ENCODE peak calls at places on chromosome 3, in nine cellular contexts. J is ovary, V is A549, F is HepG2, U is stomach, D is K562, K is tibial nerve, W is sigmoid colon, A is transverse colon. H is an unnamed sample.

GRCh38 chr3:192655040-192655439 is 72.3 kb downstream of the FGF12 start:
- DNase-seq in J (no peak), F (no peak), W (no peak), K (no peak), A (no peak), D (no peak), U (no peak), V (no peak), H (no peak)

GRCh38 chr3:168154101-168154500 is 58.4 kb upstream of the GOLIM4 start:
- DNase-seq in F (no peak), K (no peak), A (no peak), V (no peak), W (no peak), D (no peak), U (no peak), J (no peak), H (no peak)

GRCh38 chr3:122366379-122366749 is 16.7 kb downstream of the MIX23 start:
- DNase-seq in F (peak; percentile 67), V (no peak), K (no peak), U (no peak), D (no peak), W (no peak), A (no peak), J (no peak), H (no peak)

GRCh38 chr3:45054196-45054857 is 28.2 kb downstream of the CLEC3B start:
- DNase-seq in D (no peak), V (no peak), A (no peak), U (no peak), F (no peak), K (no peak), J (no peak), W (no peak), H (no peak)

GRCh38 chr3:58188921-58189451 is 21.8 kb downstream of the DNASE1L3 start:
- DNase-seq in V (no peak), K (no peak), A (no peak), U (no peak), W (no peak), D (no peak), J (no peak), F (peak; percentile 85), H (no peak)

GRCh38 chr3:66498718-66499611 is 1.9 kb downstream of the LRIG1 start:
- DNase-seq in A (no peak), V (no peak), U (no peak), W (peak; percentile 78), K (no peak), J (peak; percentile 32), D (no peak), F (no peak), H (no peak)

GRCh38 chr3:116000315-116000714 is 377.0 kb downstream of the GAP43 start:
- DNase-seq in W (peak; percentile 62), V (peak; percentile 39), J (no peak), A (no peak), U (no peak), D (peak; percentile 32), K (no peak), F (peak; percentile 20), H (no peak)

GRCh38 chr3:188137062-188137461 is 16.9 kb upstream of the LPP start:
- DNase-seq in W (no peak), F (no peak), A (no peak), K (no peak), V (no peak), J (no peak), U (no peak), D (no peak), H (no peak)

GRCh38 chr3:131655076-131655685 is 152.4 kb upstream of the MRPL3 start:
- DNase-seq in F (no peak), U (no peak), K (no peak), D (no peak), J (no peak), A (no peak), V (no peak), W (no peak), H (no peak)

GRCh38 chr3:102006812-102007485 is 157.6 kb downstream of the NFKBIZ start:
- DNase-seq in K (no peak), W (peak; percentile 74), A (peak; percentile 14), D (no peak), J (no peak), V (peak; percentile 11), F (no peak), U (no peak), H (no peak)

GRCh38 chr3:62718515-62719320 is 156.5 kb downstream of the CADPS start:
- DNase-seq in A (no peak), V (no peak), F (no peak), J (no peak), W (no peak), U (no peak), K (no peak), D (no peak), H (no peak)

GRCh38 chr3:97952280-97952679 is 20.0 kb downstream of the RIOX2 start:
- DNase-seq in W (peak; percentile 72), D (no peak), U (peak; percentile 32), F (no peak), A (peak; percentile 43), V (no peak), K (peak; percentile 23), J (no peak), H (peak; percentile 77)

GRCh38 chr3:133049491-133049890 is 11.3 kb downstream of the TMEM108 start:
- DNase-seq in V (no peak), U (no peak), A (no peak), J (no peak), F (no peak), D (no peak), W (no peak), K (no peak), H (no peak)

GRCh38 chr3:60189304-60189703 is 1061.9 kb downstream of the FHIT start:
- DNase-seq in A (no peak), K (no peak), V (no peak), D (no peak), W (no peak), U (no peak), J (no peak), F (no peak), H (no peak)

GRCh38 chr3:17025594-17026139 is 140.9 kb downstream of the PLCL2 start:
- DNase-seq in K (no peak), D (no peak), U (no peak), V (no peak), W (no peak), A (no peak), F (no peak), J (no peak), H (no peak)

GRCh38 chr3:73716418-73716817 is 91.7 kb upstream of the PDZRN3 start:
- DNase-seq in V (no peak), U (no peak), W (no peak), D (no peak), J (no peak), A (no peak), K (no peak), F (no peak), H (no peak)

GRCh38 chr3:98433764-98434163 is 29.2 kb upstream of the OR5K1 start:
- DNase-seq in V (no peak), F (no peak), J (no peak), U (no peak), D (no peak), W (no peak), K (no peak), A (no peak), H (no peak)

GRCh38 chr3:125107861-125108567 is 52.2 kb upstream of the HEG1 start:
- DNase-seq in D (no peak), V (no peak), A (no peak), K (no peak), W (no peak), U (no peak), J (no peak), F (no peak), H (no peak)
- TF ChIP-seq EP300 in D (no peak), V (no peak), A (no peak), K (no peak), W (no peak), U (no peak), J (no peak), F (no peak), H (no peak)

DNA sequence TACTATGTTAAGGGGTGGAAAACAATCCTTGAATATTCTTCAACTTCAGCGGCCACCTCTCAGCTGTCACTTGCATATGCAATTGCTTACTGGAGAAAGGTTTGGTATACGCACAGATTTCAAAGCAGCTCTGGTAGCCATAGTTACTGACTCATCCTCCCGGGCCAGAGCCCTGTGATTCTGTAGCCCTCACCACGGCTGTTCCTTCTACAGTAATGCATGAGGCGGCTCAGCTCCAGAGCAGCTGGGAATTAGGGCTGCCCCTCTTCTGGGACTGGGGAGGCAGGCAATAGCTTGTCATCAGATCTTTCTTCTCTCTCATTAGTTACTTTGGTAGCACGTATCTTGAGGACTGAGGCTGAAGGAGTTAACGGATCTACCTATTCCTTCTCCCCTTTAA is 54.9 kb downstream of the ETV5 start:
- DNase-seq in V (no peak), W (no peak), K (no peak), J (no peak), U (no peak), D (no peak), F (no peak), A (no peak), H (no peak)
- H3K4me3 ChIP-seq in V (no peak overlapping the region), W (no peak overlapping the region), K (no peak overlapping the region), J (no peak overlapping the region), U (no peak overlapping the region), D (no peak overlapping the region), F (no peak overlapping the region), A (no peak overlapping the region), H (no peak overlapping the region)

DNA sequence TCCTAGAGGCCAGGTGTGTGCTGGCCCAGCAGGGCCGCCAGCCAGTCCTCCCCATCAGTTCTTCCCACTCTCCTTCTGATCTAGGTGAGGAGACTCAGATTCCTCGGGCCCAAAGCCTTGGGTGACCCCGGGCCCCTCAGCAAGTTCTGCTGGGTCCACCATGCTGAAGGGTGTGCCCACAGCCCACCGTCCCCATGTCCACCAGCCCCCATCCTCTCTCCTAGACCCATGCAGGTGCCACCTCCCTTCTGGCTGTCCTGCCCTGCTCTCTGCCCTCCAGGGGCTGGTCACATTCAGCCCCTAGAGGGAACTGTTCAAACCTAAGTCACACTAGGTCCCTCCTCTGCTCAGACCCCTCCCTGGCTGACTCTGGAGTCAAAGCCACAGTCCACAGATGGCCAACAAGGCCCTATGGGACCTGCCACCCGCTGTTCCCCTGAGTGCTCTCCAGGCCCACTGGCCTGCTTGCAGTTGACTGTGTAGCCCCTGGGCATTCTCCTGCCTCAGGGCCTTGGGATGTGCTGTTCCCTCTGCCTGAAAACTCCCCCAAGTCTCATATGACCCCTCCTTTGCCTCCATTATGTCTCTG is 878 bp upstream of the TLR9 start:
- DNase-seq in V (no peak), U (no peak), F (no peak), D (no peak), K (no peak), W (no peak), A (no peak), J (no peak), H (no peak)
- TF ChIP-seq POLR2A in V (no peak), U (no peak), F (no peak), D (no peak), K (no peak), W (no peak), A (no peak), J (no peak), H (no peak)

DNA sequence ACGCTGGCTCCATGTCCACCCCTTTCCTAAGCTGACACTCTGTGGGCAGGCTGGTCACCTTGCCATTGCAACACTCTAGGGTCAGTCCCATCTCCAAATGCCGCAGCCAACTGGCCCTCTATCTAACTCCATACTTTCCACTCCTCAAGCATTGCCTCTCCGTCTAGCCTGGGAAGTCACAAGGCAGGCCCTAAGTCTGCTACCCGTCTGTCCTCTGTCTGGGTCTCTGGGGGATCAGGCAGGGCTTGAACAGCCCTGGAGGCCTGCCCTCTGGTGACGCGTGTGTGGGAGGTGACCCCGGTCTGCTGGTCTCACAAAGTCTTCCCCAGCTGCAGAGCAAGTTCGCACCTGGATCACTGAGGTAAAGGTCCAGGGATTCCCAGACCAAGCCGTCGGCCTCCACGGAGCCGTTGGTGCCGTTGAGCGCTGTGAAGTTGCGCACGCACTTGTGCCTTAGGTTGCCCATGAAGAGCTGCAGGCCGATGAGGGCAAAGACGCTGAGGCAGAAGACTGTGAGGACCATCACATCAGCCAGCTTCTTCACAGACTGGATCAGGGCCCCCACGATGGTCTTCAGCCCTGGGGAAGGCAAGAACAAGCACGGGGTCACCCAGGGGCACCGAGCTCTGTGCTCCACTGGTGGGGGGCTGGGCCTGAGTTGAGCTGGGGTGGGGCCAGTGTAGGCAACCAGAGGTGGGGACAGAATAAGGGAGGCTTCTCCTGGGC is 39.9 kb downstream of the SCN5A start:
- DNase-seq in K (no peak), W (peak; percentile 46), V (no peak), U (no peak), D (no peak), A (no peak), J (no peak), F (no peak), H (no peak)
- TF ChIP-seq EP300 in K (no peak), W (no peak), V (no peak), U (no peak), D (no peak), A (no peak), J (no peak), F (no peak), H (no peak)

H was measured in upper lobe of left lung.